ENCODE peak calls at places on chromosomes 7 and 10, in six cellular contexts. H, K, A, W, M and X are unnamed samples.

GRCh38 chr7:131196808-131197207 is 130.9 kb upstream of the MKLN1 start:
- DNase-seq in M (no peak), W (no peak), H (no peak), A (no peak), K (peak), X (no peak)

GRCh38 chr7:47901542-47901941 is 46.7 kb downstream of the PKD1L1 start:
- DNase-seq in W (no peak), K (peak), H (peak), A (no peak), M (no peak), X (no peak)

GRCh38 chr7:2863461-2864066 is 19.5 kb upstream of the GNA12 start:
- DNase-seq in H (peak), M (peak), K (peak), W (peak), A (no peak), X (peak)

GRCh38 chr10:79491171-79491835 is 21.0 kb upstream of the EIF5AL1 start:
- DNase-seq in A (no peak), K (no peak), W (peak), M (no peak), H (peak), X (no peak)

GRCh38 chr7:95104739-95105138 is 197.3 kb downstream of the PPP1R9A start:
- DNase-seq in M (no peak), W (no peak), K (no peak), A (no peak), H (peak), X (peak)

GRCh38 chr10:117740088-117740487 is 197.5 kb downstream of the EMX2 start:
- DNase-seq in M (no peak), K (peak), A (no peak), H (no peak), W (no peak), X (no peak)

GRCh38 chr10:775245-776075 is 86.0 kb upstream of the DIP2C start:
- DNase-seq in W (no peak), M (no peak), H (peak), K (peak), A (no peak), X (no peak)

GRCh38 chr10:90798482-90798881 is 59.4 kb downstream of the HTR7 start:
- DNase-seq in M (no peak), K (no peak), H (no peak), A (no peak), W (no peak), X (no peak)

GRCh38 chr7:54843961-54844360 is 85.0 kb upstream of the SEC61G start:
- DNase-seq in H (peak), K (no peak), W (no peak), A (no peak), M (no peak), X (no peak)

GRCh38 chr7:27101906-27102577 is 441 bp downstream of the HOXA2 start:
- DNase-seq in M (no peak), H (no peak), A (no peak), W (no peak), K (no peak), X (no peak)

DNA sequence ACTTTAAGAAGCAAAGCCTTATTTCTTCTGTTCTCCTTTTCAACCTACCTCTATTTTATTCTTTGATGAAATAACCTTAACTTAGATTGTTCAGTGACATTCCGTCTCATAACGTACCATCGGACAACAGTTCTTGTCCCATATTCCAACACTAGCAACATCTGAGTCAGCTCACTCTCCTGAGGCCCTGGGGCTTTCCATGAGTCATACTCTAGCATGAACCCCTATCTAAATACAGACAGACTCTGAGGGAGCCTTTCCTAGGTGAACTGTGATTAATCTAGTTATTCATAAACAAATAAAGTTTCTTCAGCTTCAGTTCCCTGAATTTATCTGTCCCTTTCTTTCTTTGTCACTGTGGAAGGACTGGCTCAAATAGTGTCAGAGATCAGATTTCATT is 168.7 kb upstream of the LYZL1 start:
- DNase-seq in A (no peak), W (no peak), M (no peak), H (peak), K (peak), X (peak)
- TF ChIP-seq EZH2 in A (no peak), W (no peak), M (no peak), H (no peak), K (no peak), X (no peak)

DNA sequence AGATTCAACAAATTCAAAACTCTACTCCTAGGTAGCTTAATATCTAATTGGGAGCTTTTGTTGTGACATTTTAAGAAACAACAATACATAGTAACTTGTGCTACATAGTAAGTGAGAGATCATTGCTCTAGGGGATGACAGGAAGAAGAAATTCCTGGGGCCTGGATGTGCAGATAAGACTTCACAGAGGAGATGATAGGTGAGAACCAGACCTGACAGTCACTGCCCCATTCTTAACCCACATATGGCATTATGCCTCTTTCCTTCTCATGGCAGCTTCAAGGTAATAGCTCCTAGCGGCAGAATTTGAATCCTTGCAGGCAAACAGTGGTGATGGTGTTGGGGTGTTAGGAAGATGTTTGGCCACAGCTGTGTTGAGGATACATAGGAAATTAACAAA is 233.6 kb downstream of the VTI1A start:
- DNase-seq in A (no peak), W (no peak), M (no peak), H (no peak), K (no peak), X (no peak)
- H3K9ac ChIP-seq in A (no peak), W (no peak), M (no peak), H (no peak), K (no peak), X (no peak)

GRCh38 chr10:22334414-22335203 is 10.7 kb upstream of the SPAG6 start:
- DNase-seq in H (no peak), W (no peak), A (no peak), M (no peak), K (no peak), X (no peak)
- TF ChIP-seq EZH2 in H (no peak), W (no peak), A (no peak), M (no peak), K (no peak), X (no peak)

GRCh38 chr7:5693529-5693928 is 87.9 kb downstream of the RNF216 start:
- DNase-seq in H (peak), M (peak), W (no peak), A (no peak), K (peak), X (no peak)
- H3K9ac ChIP-seq in H (peak), M (peak), W (no peak), A (peak), K (peak), X (no peak)

DNA sequence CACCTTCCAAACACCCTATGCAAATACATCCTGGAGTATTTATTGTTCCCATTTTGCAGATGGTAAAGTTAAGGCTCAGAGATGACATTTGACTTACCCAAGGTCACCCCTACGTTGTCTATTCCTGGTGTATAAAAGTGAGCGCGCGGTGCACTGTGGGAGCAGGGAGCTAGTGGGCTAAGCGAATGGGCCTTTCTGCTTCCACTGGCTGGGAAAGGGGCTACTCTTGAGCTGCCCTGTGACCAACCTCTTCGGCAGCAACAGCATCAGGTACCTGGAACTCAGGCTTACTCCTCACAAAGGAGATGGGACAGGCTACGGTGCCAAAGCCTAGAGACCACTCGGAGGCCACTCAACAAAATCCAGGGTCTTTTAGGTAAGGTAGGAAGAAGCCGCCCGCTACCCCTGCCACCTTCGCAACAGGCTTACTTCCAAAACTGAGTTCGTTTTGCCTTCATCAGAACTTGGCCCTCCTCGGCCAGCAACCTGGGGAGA is 2.4 kb downstream of the PTF1A start:
- DNase-seq in K (no peak), A (no peak), W (no peak), H (no peak), M (no peak), X (no peak)
- TF ChIP-seq EZH2 in K (no peak), A (no peak), W (no peak), H (no peak), M (no peak), X (no peak)

DNA sequence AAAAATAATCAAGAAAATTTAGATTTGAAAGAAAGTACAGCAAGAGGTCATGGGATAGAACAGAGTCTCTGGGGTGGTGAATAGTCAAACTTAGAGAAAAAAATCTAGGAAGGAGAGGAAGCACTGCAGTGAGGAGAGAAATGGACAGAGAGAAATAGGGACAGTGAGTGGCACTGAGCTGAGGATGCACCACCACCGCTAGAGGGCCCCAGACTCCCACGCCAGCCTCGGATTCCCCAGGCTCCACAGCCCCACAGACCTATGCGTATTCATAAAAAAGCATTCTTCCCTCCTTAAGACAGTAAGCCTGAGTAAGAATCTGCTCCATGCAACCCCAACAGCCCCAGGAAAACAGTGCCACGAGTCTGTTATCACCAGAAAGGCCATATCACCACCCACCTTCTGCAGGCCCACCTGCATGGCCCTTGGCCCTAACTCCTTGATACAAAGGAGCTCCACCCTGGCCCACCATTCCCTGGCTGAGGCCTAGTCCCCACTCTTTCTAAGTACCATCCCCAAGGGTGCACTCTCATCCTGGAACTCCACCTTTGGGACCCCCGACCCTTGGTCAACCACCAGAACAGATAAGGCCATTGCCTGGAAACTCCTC is 91.0 kb downstream of the ALOX5 start:
- DNase-seq in A (peak), H (peak), K (peak), W (peak), M (peak), X (peak)
- H3K9ac ChIP-seq in A (no peak), H (no peak), K (no peak), W (no peak), M (peak), X (no peak)

DNA sequence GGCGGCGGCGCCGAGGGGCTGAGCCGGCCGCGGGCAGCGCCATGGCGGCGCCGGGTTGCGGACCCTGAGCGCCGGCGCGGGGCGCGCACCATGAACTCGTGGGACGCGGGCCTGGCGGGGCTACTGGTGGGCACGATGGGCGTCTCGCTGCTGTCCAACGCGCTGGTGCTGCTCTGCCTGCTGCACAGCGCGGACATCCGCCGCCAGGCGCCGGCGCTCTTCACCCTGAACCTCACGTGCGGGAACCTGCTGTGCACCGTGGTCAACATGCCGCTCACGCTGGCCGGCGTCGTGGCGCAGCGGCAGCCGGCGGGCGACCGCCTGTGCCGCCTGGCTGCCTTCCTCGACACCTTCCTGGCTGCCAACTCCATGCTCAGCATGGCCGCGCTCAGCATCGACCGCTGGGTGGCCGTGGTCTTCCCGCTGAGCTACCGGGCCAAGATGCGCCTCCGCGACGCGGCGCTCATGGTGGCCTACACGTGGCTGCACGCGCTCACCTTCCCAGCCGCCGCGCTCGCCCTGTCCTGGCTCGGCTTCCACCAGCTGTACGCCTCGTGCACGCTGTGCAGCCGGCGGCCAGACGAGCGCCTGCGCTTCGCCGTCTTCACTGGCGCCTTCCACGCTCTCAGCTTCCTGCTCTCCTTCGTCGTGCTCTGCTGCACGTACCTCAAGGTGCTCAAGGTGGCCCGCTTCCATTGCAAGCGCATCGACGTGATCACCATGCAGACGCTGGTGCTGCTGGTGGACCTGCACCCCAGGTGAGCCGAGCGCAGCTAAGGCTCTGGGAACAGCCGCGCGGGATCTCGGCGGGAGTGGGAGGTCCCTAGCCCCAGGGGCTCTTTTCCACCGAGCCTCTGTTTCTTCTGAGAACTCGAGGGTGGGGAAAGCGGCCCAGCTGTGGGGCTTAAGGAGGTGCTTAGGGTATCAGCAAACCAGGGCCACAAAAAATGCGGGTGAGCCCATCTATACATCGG is at the start of gene GPR26:
- DNase-seq in M (no peak), K (peak), A (no peak), W (no peak), H (no peak), X (no peak)
- TF ChIP-seq EZH2 in M (no peak), K (no peak), A (no peak), W (no peak), H (no peak), X (peak)

DNA sequence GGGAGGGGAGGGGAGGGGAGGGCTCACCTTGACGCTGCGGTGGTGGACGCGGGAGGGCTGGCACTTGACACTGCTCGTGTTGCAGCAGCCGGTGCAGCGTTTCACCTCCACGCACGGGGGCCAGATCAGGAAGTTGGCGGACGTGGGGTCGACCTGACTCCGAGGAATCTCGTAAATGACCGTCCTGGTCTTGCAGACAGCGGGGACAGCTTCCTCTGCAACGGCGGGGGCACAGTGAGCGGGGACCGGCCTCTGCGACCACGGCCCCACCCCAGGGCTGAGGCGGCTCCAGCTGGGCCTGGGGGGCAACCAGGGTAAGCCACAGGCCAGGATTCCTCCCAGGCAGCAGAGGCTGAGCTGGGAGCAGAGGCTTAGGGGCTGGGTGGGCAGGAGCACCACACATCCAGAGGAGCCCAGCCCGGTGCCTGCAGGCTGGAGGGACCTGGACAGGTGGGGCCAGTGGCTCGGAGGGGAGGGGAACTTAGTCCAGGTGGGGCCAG is 8.8 kb downstream of the PDGFA start:
- DNase-seq in A (no peak), K (no peak), M (no peak), W (no peak), H (no peak), X (no peak)
- H3K9ac ChIP-seq in A (no peak), K (no peak), M (no peak), W (no peak), H (no peak), X (no peak)

GRCh38 chr7:9983048-9983447 is 990.6 kb upstream of the PHF14 start:
- DNase-seq in K (no peak), H (no peak), M (no peak), A (no peak), W (no peak), X (no peak)
- TF ChIP-seq EZH2 in K (no peak), H (no peak), M (no peak), A (no peak), W (no peak), X (no peak)